ENCODE peak calls at places on chromosomes 3 and 15, in seven cellular contexts. F is IMR-90, I is H9, D is neuronal stem cell, S is H1, R is trophoblast cell, K is mesendoderm. W is an unnamed sample.

GRCh38 chr3:141797167-141797773 is 34.1 kb downstream of the GRK7 start:
- DNase-seq in F (peak; percentile 7), I (peak; percentile 85), D (peak; percentile 83), S (peak; percentile 63), R (no peak), K (peak; percentile 95), W (peak; percentile 54)

GRCh38 chr3:74067296-74067695 is 442.6 kb upstream of the PDZRN3 start:
- DNase-seq in F (peak; percentile 32), I (no peak), D (no peak), S (no peak), R (no peak), K (no peak), W (peak; percentile 63)

GRCh38 chr3:45446706-45447105 is 58.3 kb downstream of the LARS2 start:
- DNase-seq in F (no peak), I (no peak), D (no peak), S (no peak), R (no peak), K (no peak), W (no peak)

GRCh38 chr3:27596920-27597319 is 112.7 kb upstream of the SLC4A7 start:
- DNase-seq in F (peak; percentile 46), I (no peak), D (no peak), S (no peak), R (peak; percentile 87), K (no peak), W (peak; percentile 19)

GRCh38 chr3:37955918-37956317 is 34.7 kb upstream of the VILL start:
- DNase-seq in F (no peak), I (no peak), D (no peak), S (no peak), R (no peak), K (peak; percentile 51), W (no peak)

GRCh38 chr3:113754486-113755159 is 7.8 kb downstream of the ATP6V1A start:
- DNase-seq in F (no peak), I (no peak), D (no peak), S (no peak), R (no peak), K (no peak), W (no peak)

GRCh38 chr3:127754411-127755304 is 67.7 kb downstream of the MGLL start:
- DNase-seq in F (no peak), I (no peak), D (no peak), S (no peak), R (peak; percentile 29), K (no peak), W (no peak)

GRCh38 chr15:37973856-37974255 is 39.4 kb downstream of the TMCO5A start:
- DNase-seq in F (peak; percentile 24), I (no peak), D (no peak), S (no peak), R (no peak), K (no peak), W (peak; percentile 8)

GRCh38 chr15:99955532-99955931 is 222.3 kb upstream of the LYSMD4 start:
- DNase-seq in F (no peak), I (no peak), D (no peak), S (no peak), R (no peak), K (no peak), W (no peak)

GRCh38 chr3:113802795-113803455 is 35.7 kb upstream of the GRAMD1C start:
- DNase-seq in F (no peak), I (no peak), D (no peak), S (no peak), R (no peak), K (no peak), W (no peak)

GRCh38 chr3:52539010-52539653 is 2.7 kb downstream of the UQCC5 start:
- DNase-seq in F (no peak), I (no peak), D (no peak), S (no peak), R (no peak), K (no peak), W (no peak)

DNA sequence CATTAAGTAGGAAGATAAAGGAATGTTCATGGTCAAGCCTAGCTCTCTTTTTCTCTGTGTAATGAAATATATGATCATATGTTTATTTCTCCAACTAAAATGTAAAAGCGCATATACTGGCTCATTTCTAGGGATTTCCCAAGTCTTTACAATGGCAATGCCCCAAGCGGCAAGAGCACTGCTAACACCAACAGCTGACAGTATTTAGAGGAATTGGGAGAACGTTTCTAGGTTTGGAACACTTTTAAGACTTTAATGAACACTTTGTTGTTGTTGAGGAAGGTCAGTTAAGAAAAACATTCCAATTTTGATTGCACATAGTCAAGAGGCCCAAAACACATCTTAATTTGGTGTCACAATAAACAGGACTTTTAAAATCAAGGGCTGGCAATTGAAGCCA is 132.7 kb downstream of the ATP8B4 start:
- DNase-seq in F (no peak), I (no peak), D (no peak), S (no peak), R (no peak), K (no peak), W (no peak)
- H3K79me1 ChIP-seq in F (no peaks in the 10 kb centered on the region), I (no peaks in the 10 kb centered on the region), D (no peaks in the 10 kb centered on the region), S (no peaks in the 10 kb centered on the region), R (peaks cover 12% of the 10 kb centered on the region), K (no peaks in the 10 kb centered on the region), W (no peaks in the 10 kb centered on the region)

GRCh38 chr15:87846746-87847145 is 409.8 kb downstream of the NTRK3 start:
- DNase-seq in F (no peak), I (no peak), D (no peak), S (no peak), R (no peak), K (no peak), W (no peak)

GRCh38 chr15:87849181-87849580 is 407.4 kb downstream of the NTRK3 start:
- DNase-seq in F (peak; percentile 31), I (no peak), D (no peak), S (no peak), R (no peak), K (no peak), W (no peak)

GRCh38 chr15:87850916-87851315 is 405.6 kb downstream of the NTRK3 start:
- DNase-seq in F (no peak), I (no peak), D (no peak), S (no peak), R (no peak), K (no peak), W (no peak)

GRCh38 chr15:87851497-87851896 is 405.0 kb downstream of the NTRK3 start:
- DNase-seq in F (no peak), I (no peak), D (no peak), S (no peak), R (no peak), K (no peak), W (no peak)

GRCh38 chr15:87848012-87848411 is 408.5 kb downstream of the NTRK3 start:
- DNase-seq in F (no peak), I (no peak), D (no peak), S (no peak), R (no peak), K (no peak), W (no peak)
- H3K79me1 ChIP-seq in F (no peaks in the 10 kb centered on the region), I (no peaks in the 10 kb centered on the region), D (no peaks in the 10 kb centered on the region), S (no peaks in the 10 kb centered on the region), R (no peaks in the 10 kb centered on the region), K (no peaks in the 10 kb centered on the region), W (no peaks in the 10 kb centered on the region)

GRCh38 chr15:40250771-40251454 is 12.1 kb downstream of the PAK6 start:
- DNase-seq in F (no peak), I (no peak), D (no peak), S (no peak), R (no peak), K (no peak), W (no peak)
- H3K79me1 ChIP-seq in F (no peaks in the 10 kb centered on the region), I (no peaks in the 10 kb centered on the region), D (no peaks in the 10 kb centered on the region), S (no peaks in the 10 kb centered on the region), R (peaks cover 10% of the 10 kb centered on the region), K (no peaks in the 10 kb centered on the region), W (peaks cover 1% of the 10 kb centered on the region)

DNA sequence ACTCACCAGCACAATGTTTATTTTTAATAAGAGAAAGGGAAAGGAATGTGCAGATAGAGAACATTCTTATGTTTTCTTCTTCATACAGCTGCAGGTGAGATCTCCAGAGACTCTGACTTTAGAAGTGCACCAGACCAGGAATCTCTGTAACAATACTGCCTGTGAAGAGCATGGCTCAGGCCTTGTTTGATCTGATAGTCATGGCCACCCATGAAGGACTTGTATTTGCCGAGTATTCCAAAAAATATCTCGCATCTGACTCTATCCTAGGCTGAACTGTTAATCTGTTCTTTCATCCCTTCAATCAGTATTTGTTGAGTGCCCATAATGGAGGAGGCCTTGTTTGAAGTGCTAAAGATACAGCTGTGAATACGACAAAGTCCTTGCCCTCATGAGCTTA is 30.1 kb upstream of the CLRN1 start:
- DNase-seq in F (no peak), I (no peak), D (no peak), S (no peak), R (no peak), K (no peak), W (no peak)
- H3K79me1 ChIP-seq in F (no peaks in the 10 kb centered on the region), I (no peaks in the 10 kb centered on the region), D (no peaks in the 10 kb centered on the region), S (no peaks in the 10 kb centered on the region), R (no peaks in the 10 kb centered on the region), K (no peaks in the 10 kb centered on the region), W (no peaks in the 10 kb centered on the region)

GRCh38 chr3:120209425-120209824 is 75.6 kb downstream of the GPR156 start:
- DNase-seq in F (no peak), I (no peak), D (no peak), S (no peak), R (no peak), K (no peak), W (no peak)
- H3K79me1 ChIP-seq in F (no peaks in the 10 kb centered on the region), I (no peaks in the 10 kb centered on the region), D (no peaks in the 10 kb centered on the region), S (no peaks in the 10 kb centered on the region), R (no peaks in the 10 kb centered on the region), K (no peaks in the 10 kb centered on the region), W (no peaks in the 10 kb centered on the region)

GRCh38 chr15:65926459-65926858 is 57.2 kb downstream of the RAB11A start:
- DNase-seq in F (no peak), I (no peak), D (no peak), S (no peak), R (no peak), K (no peak), W (no peak)
- H3K79me1 ChIP-seq in F (no peaks in the 10 kb centered on the region), I (no peaks in the 10 kb centered on the region), D (no peaks in the 10 kb centered on the region), S (no peaks in the 10 kb centered on the region), R (no peaks in the 10 kb centered on the region), K (no peaks in the 10 kb centered on the region), W (no peaks in the 10 kb centered on the region)